ENCODE peak calls at places on chromosomes 3 and 15, in five cellular contexts. G is activated CD4-positive, alpha-beta T cell treated with anti-CD3 and anti-CD28 coated beads, Interleukin-2, amount 50 U/mL, for 4 hours; M is skeletal muscle cell; D is fibroblast of mammary gland; C is mucosa of gallbladder. P is an unnamed sample.
A peak's percentile ranks its signal among the peaks of the same experiment; 100 is the strongest.

GRCh38 chr3:71784914-71785593 is at the start of gene PROK2:
- DNase-seq in M (no peak), G (peak; percentile 11), D (peak; percentile 1), C (no peak), P (no peak)

GRCh38 chr3:33865133-33865532 is 66.7 kb downstream of the PDCD6IP start:
- DNase-seq in C (no peak), M (no peak), G (no peak), D (no peak), P (no peak)

GRCh38 chr3:159559771-159560170 is 428.9 kb upstream of the IL12A start:
- DNase-seq in M (no peak), D (no peak), G (no peak), C (no peak), P (no peak)

GRCh38 chr3:160003520-160004128 is 15.0 kb downstream of the IL12A start:
- DNase-seq in D (peak; percentile 54), C (peak; percentile 16), G (no peak), M (no peak), P (no peak)

GRCh38 chr15:90201944-90202375 is 830 bp downstream of the SEMA4B start:
- DNase-seq in M (no peak), D (no peak), G (no peak), C (no peak), P (no peak)

GRCh38 chr3:126555795-126556636 is 2.7 kb downstream of the C3orf22 start:
- DNase-seq in G (no peak), C (peak; percentile 8), M (no peak), D (no peak), P (no peak)

GRCh38 chr3:168073842-168074311 is 21.8 kb downstream of the GOLIM4 start:
- DNase-seq in D (no peak), M (no peak), G (no peak), C (no peak), P (no peak)

GRCh38 chr3:134708025-134708597 is 57.3 kb upstream of the KY start:
- DNase-seq in M (no peak), G (no peak), C (no peak), D (peak; percentile 84), P (no peak)

GRCh38 chr3:20700702-20701101 is 514.7 kb upstream of the SGO1 start:
- DNase-seq in C (no peak), D (no peak), G (no peak), M (no peak), P (no peak)

GRCh38 chr15:45186771-45187577 is 792 bp downstream of the SHF start:
- DNase-seq in G (no peak), D (no peak), C (no peak), M (no peak), P (no peak)

GRCh38 chr3:126119008-126119675 is 35.2 kb upstream of the SLC41A3 start:
- DNase-seq in M (no peak), D (no peak), C (no peak), G (no peak), P (no peak)

GRCh38 chr15:61034793-61035710 is 194.1 kb downstream of the RORA start:
- DNase-seq in C (no peak), M (no peak), D (peak; percentile 75), G (no peak), P (peak; percentile 67)

GRCh38 chr3:184085389-184085852 is 11.4 kb upstream of the HTR3E start:
- DNase-seq in D (peak; percentile 58), C (no peak), G (no peak), M (no peak), P (no peak)

GRCh38 chr15:51837784-51838183 is 8.3 kb downstream of the TMOD3 start:
- DNase-seq in C (no peak), M (no peak), G (no peak), D (no peak), P (no peak)

GRCh38 chr3:106130384-106131084 is 261.7 kb upstream of the CBLB start:
- DNase-seq in G (no peak), M (peak; percentile 59), D (peak; percentile 81), C (no peak), P (no peak)